ENCODE peak calls at places on chromosome X, in six cellular contexts. O is suprapubic skin, I is HepG2, K is prostate gland, G is H1, B is esophagus muscularis mucosa. C is an unnamed sample. For H3K4me1, the result is how much of the 10 kb centered on the place peaks cover.

GRCh38 chrX:26192204-26192603 is at the start of gene MAGEB6:
- DNase-seq in O (no peak), B (no peak), G (no peak), K (no peak), I (no peak), C (no peak)

GRCh38 chrX:105698386-105698785 is 124.0 kb upstream of the NRK start:
- DNase-seq in B (no peak), O (no peak), G (no peak), I (no peak), K (no peak), C (no peak)

GRCh38 chrX:118528089-118528753 is 32.6 kb downstream of the DOCK11 start:
- DNase-seq in G (no peak), I (no peak), K (no peak), O (no peak), B (no peak), C (peak)

GRCh38 chrX:71111141-71111843 is at the start of gene IL2RG:
- DNase-seq in G (no peak), O (no peak), B (no peak), K (no peak), I (no peak), C (peak)

GRCh38 chrX:64894454-64895038 is 81.7 kb downstream of the ZC4H2 start:
- DNase-seq in K (peak), O (no peak), I (peak), G (peak), B (no peak), C (peak)

GRCh38 chrX:14039344-14039743 is 9.7 kb upstream of the GEMIN8 start:
- DNase-seq in I (peak), K (peak), O (no peak), G (no peak), B (no peak), C (peak)

GRCh38 chrX:115563633-115564182 is 2.7 kb downstream of the PLS3 start:
- DNase-seq in B (no peak), I (no peak), O (no peak), G (no peak), K (no peak), C (no peak)

GRCh38 chrX:130896026-130896425 is 7.0 kb downstream of the ENOX2 start:
- DNase-seq in I (no peak), G (no peak), O (no peak), K (no peak), B (no peak), C (no peak)

GRCh38 chrX:86348669-86349068 is 200.4 kb downstream of the DACH2 start:
- DNase-seq in O (no peak), I (peak), B (no peak), K (no peak), G (peak), C (no peak)

GRCh38 chrX:2863646-2864045 is 34.9 kb downstream of the GYG2 start:
- DNase-seq in K (no peak), G (no peak), B (no peak), I (no peak), O (no peak), C (no peak)

DNA sequence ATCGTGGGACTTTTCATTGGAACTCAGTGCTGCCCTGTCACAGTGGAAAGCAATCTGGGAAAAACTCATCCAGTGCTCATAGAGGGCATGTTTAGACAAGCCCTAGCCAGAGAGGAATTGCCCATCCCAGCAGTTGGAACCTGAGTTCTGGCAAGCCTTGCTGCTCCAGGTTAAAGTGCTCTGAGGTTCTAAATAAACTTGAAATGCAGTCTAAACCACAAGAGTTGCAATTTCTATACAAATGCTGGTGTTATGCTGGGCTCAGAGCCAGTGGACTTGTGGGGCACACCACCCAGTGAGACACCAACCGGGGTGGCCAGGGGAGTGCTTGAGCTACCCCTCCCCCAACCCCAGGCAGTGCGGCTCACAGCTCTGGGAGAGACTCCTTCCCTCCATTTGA is 142.8 kb upstream of the PPP1R2C start:
- DNase-seq in K (no peak), I (no peak), B (no peak), O (no peak), G (no peak), C (no peak)
- H3K4me1 ChIP-seq in K (under half), I (under half), B (under half), O (under half), G (under half), C (under half)

GRCh38 chrX:119614776-119615175 is 8.6 kb upstream of the NKRF start:
- DNase-seq in G (no peak), O (no peak), B (no peak), I (no peak), K (no peak), C (no peak)
- TF ChIP-seq POLR2AphosphoS5 in G (no peak), O (no peak), B (no peak), I (no peak), K (no peak), C (no peak)

GRCh38 chrX:40083979-40084359 is 13.8 kb downstream of the BCOR start:
- DNase-seq in O (no peak), G (no peak), I (no peak), K (no peak), B (no peak), C (no peak)

GRCh38 chrX:40086569-40087335 is 11.0 kb downstream of the BCOR start:
- DNase-seq in K (peak), I (no peak), G (no peak), O (no peak), B (no peak), C (no peak)

GRCh38 chrX:40084471-40084870 is 13.3 kb downstream of the BCOR start:
- DNase-seq in B (no peak), G (no peak), O (no peak), K (no peak), I (no peak), C (no peak)

GRCh38 chrX:40085714-40086113 is 12.0 kb downstream of the BCOR start:
- DNase-seq in O (no peak), K (peak), B (no peak), G (no peak), I (no peak), C (no peak)

GRCh38 chrX:40085086-40085551 is 12.6 kb downstream of the BCOR start:
- DNase-seq in B (no peak), I (no peak), G (no peak), K (peak), O (no peak), C (no peak)
- H3K4me1 ChIP-seq in B (half or more), I (half or more), G (under half), K (under half), O (half or more), C (half or more)

GRCh38 chrX:45767021-45767491 is 566.4 kb upstream of the DIPK2B start:
- DNase-seq in B (no peak), I (no peak), K (no peak), G (no peak), O (no peak), C (no peak)

GRCh38 chrX:45765281-45765680 is 564.6 kb upstream of the DIPK2B start:
- DNase-seq in K (no peak), B (no peak), G (no peak), O (no peak), I (no peak), C (no peak)

GRCh38 chrX:45762699-45763647 is 562.3 kb upstream of the DIPK2B start:
- DNase-seq in G (no peak), O (no peak), I (no peak), K (no peak), B (no peak), C (no peak)

GRCh38 chrX:45768666-45769065 is 568.0 kb upstream of the DIPK2B start:
- DNase-seq in I (no peak), B (no peak), O (no peak), G (no peak), K (no peak), C (no peak)

DNA sequence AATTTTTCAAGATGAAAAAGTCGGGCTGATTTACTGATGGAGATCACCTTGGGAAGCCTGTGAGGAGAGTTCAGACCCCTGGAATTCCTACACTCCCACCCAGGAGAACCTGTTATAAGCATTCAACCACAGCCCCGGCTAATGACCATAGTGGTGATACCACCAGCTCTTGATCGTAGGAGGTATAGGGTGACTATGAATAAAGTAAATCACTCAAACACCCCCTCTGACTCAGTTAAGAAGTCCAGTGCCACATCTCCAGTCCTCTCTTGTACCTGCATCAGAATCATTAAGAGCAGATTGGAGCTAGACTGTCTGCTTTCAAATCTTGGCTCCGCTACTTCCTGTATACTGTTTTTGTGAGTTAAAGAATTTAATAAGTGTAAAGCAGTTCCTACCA is 565.0 kb upstream of the DIPK2B start:
- DNase-seq in G (no peak), O (no peak), B (no peak), I (no peak), K (no peak), C (no peak)
- TF ChIP-seq POLR2AphosphoS5 in G (no peak), O (no peak), B (no peak), I (no peak), K (no peak), C (no peak)

GRCh38 chrX:153588021-153588781 is 10.7 kb downstream of the CCNQ start:
- DNase-seq in O (no peak), K (peak), G (no peak), I (no peak), B (no peak), C (no peak)
- H3K4me1 ChIP-seq in O (under half), K (under half), G (under half), I (under half), B (under half), C (under half)

GRCh38 chrX:73562986-73563739 is at the start of gene CHIC1:
- DNase-seq in B (peak), K (peak), O (peak), I (no peak), G (peak), C (peak)
- TF ChIP-seq POLR2AphosphoS5 in B (peak), K (peak), O (no peak), I (no peak), G (peak), C (no peak)

C was measured in transverse colon.